ENCODE peak calls at places on chromosomes 11 and 22, in six cellular contexts. V is activated CD4-positive, alpha-beta T cell treated with anti-CD3 and anti-CD28 coated beads for 1 hour; D is stimulated activated CD8-positive, alpha-beta memory T cell treated with anti-CD3 and anti-CD28 coated beads, Interleukin-4, amount 100 ng/mL, for 1 hour; L is activated naive CD8-positive, alpha-beta T cell treated with anti-CD3 and anti-CD28 coated beads, Interleukin-2, amount 50 U/mL, for 24 hours; O is SK-N-DZ; C is fibroblast of mammary gland. S is an unnamed sample.
A peak's percentile ranks its signal among the peaks of the same experiment; 100 is the strongest.

GRCh38 chr11:130527648-130528300 is 79.3 kb downstream of the ADAMTS15 start:
- DNase-seq in O (no peak), L (no peak), D (no peak), V (no peak), C (peak; percentile 31), S (peak; percentile 60)

GRCh38 chr22:31346255-31346732 is at the start of gene PATZ1:
- DNase-seq in D (peak; percentile 45), C (peak; percentile 71), O (peak; percentile 89), L (peak; percentile 76), V (peak; percentile 61), S (peak; percentile 72)

GRCh38 chr11:8219257-8220021 is 44.2 kb downstream of the LMO1 start:
- DNase-seq in V (no peak), D (no peak), L (peak; percentile 14), C (peak; percentile 61), O (peak; percentile 80), S (peak; percentile 55)

GRCh38 chr22:46673205-46673604 is 53.0 kb downstream of the GRAMD4 start:
- DNase-seq in D (no peak), O (no peak), V (no peak), L (peak; percentile 38), C (peak; percentile 21), S (no peak)

GRCh38 chr11:66477256-66478201 is 2.7 kb upstream of the DPP3 start:
- DNase-seq in O (no peak), C (no peak), D (no peak), L (no peak), V (no peak), S (no peak)

GRCh38 chr11:1271002-1271401 is 38.4 kb downstream of the TOLLIP start:
- DNase-seq in L (no peak), V (no peak), C (no peak), D (no peak), O (no peak), S (peak; percentile 12)

GRCh38 chr11:121328213-121328966 is 35.8 kb downstream of the SC5D start:
- DNase-seq in C (no peak), D (no peak), V (peak; percentile 13), O (peak; percentile 15), L (peak; percentile 16), S (no peak)

GRCh38 chr22:25331050-25331449 is 111.6 kb downstream of the CRYBB2 start:
- DNase-seq in C (no peak), V (no peak), O (no peak), D (no peak), L (no peak), S (no peak)

GRCh38 chr11:44976576-44976975 is 25.9 kb upstream of the TP53I11 start:
- DNase-seq in C (no peak), D (no peak), V (no peak), O (no peak), L (no peak), S (no peak)

GRCh38 chr11:65788801-65789200 is 1.9 kb downstream of the OVOL1 start:
- DNase-seq in V (no peak), D (no peak), L (no peak), C (no peak), O (no peak), S (no peak)

GRCh38 chr22:49328076-49328475 is 499.6 kb downstream of the BRD1 start:
- DNase-seq in O (no peak), C (no peak), V (no peak), D (no peak), L (no peak), S (no peak)

GRCh38 chr22:48500481-48501230 is 1327.0 kb downstream of the BRD1 start:
- DNase-seq in V (no peak), O (no peak), L (no peak), C (no peak), D (no peak), S (no peak)

GRCh38 chr11:128553662-128554392 is 33.5 kb downstream of the ETS1 start:
- DNase-seq in C (peak; percentile 72), O (no peak), V (no peak), L (no peak), D (no peak), S (peak; percentile 32)

S was measured in IMR-90.